ENCODE peak calls at places on chromosomes 3 and 15, in eight cellular contexts. O is left ventricle myocardium inferior, G is body of pancreas, M is dorsolateral prefrontal cortex, A is HFFc6, Z is GM12865, F is SK-N-SH, U is right atrium auricular region. S is an unnamed sample.

GRCh38 chr15:101138913-101139880 is 112.7 kb downstream of the CHSY1 start:
- DNase-seq in U (no peak), Z (peak; percentile 86), G (no peak), A (no peak), F (no peak), M (no peak), O (no peak), S (no peak)

GRCh38 chr3:48798998-48799397 is 48.7 kb downstream of the PRKAR2A start:
- DNase-seq in M (no peak), U (no peak), Z (no peak), O (no peak), F (no peak), G (peak; percentile 85), A (no peak), S (no peak)

GRCh38 chr3:117892991-117893390 is 1141.7 kb downstream of the IGSF11 start:
- DNase-seq in G (no peak), F (no peak), O (no peak), A (no peak), U (no peak), Z (no peak), M (no peak), S (no peak)

GRCh38 chr3:179703816-179704215 is 51.0 kb downstream of the USP13 start:
- DNase-seq in Z (no peak), F (no peak), M (no peak), G (no peak), U (no peak), O (no peak), A (no peak), S (no peak)

GRCh38 chr3:185056908-185057307 is 96.0 kb downstream of the C3orf70 start:
- DNase-seq in A (no peak), F (no peak), U (no peak), G (no peak), Z (no peak), O (no peak), M (no peak), S (no peak)

GRCh38 chr3:171374661-171375285 is 85.4 kb downstream of the TNIK start:
- DNase-seq in Z (no peak), U (no peak), M (no peak), O (no peak), G (no peak), A (peak; percentile 78), F (no peak), S (no peak)

GRCh38 chr3:193040836-193041672 is 123.4 kb upstream of the MB21D2 start:
- DNase-seq in U (no peak), M (no peak), O (no peak), F (peak; percentile 48), A (peak; percentile 57), G (no peak), Z (peak; percentile 68), S (peak; percentile 24)

GRCh38 chr15:64024172-64025050 is 21.9 kb downstream of the DAPK2 start:
- DNase-seq in M (no peak), A (no peak), O (no peak), G (no peak), U (no peak), Z (peak; percentile 32), F (no peak), S (no peak)

GRCh38 chr3:170467560-170467959 is 48.9 kb downstream of the CLDN11 start:
- DNase-seq in O (no peak), U (no peak), F (no peak), Z (no peak), A (no peak), G (no peak), M (no peak), S (no peak)

GRCh38 chr3:160968731-160969130 is 136.4 kb downstream of the B3GALNT1 start:
- DNase-seq in A (no peak), F (no peak), G (no peak), M (no peak), Z (no peak), U (no peak), O (no peak), S (no peak)

GRCh38 chr3:123582315-123582714 is 2.5 kb downstream of the HACD2 start:
- DNase-seq in F (no peak), U (no peak), M (no peak), G (no peak), Z (no peak), A (no peak), O (no peak), S (no peak)

GRCh38 chr3:174907027-174907426 is 47.9 kb downstream of the NAALADL2 start:
- DNase-seq in G (no peak), U (no peak), Z (no peak), F (no peak), M (no peak), A (no peak), O (no peak), S (no peak)

GRCh38 chr3:184584001-184584891 is 22.7 kb downstream of the EPHB3 start:
- DNase-seq in G (no peak), M (peak; percentile 37), A (no peak), F (peak; percentile 65), U (no peak), Z (no peak), O (peak; percentile 16), S (no peak)

GRCh38 chr3:127431066-127431465 is 143.2 kb upstream of the PRR20G start:
- DNase-seq in M (no peak), G (peak; percentile 49), F (peak; percentile 69), U (no peak), Z (no peak), O (no peak), A (no peak), S (no peak)

GRCh38 chr3:114627760-114628159 is 333.9 kb downstream of the TIGIT start:
- DNase-seq in A (peak; percentile 48), M (no peak), U (peak; percentile 81), O (peak; percentile 31), Z (no peak), G (peak; percentile 19), F (no peak), S (no peak)

GRCh38 chr15:39979606-39980005 is 45.7 kb downstream of the EIF2AK4 start:
- DNase-seq in F (no peak), Z (no peak), M (no peak), U (no peak), G (no peak), O (no peak), A (no peak), S (no peak)

GRCh38 chr15:39974656-39975230 is 40.8 kb downstream of the EIF2AK4 start:
- DNase-seq in O (no peak), M (no peak), F (no peak), Z (no peak), U (no peak), G (no peak), A (no peak), S (no peak)

DNA sequence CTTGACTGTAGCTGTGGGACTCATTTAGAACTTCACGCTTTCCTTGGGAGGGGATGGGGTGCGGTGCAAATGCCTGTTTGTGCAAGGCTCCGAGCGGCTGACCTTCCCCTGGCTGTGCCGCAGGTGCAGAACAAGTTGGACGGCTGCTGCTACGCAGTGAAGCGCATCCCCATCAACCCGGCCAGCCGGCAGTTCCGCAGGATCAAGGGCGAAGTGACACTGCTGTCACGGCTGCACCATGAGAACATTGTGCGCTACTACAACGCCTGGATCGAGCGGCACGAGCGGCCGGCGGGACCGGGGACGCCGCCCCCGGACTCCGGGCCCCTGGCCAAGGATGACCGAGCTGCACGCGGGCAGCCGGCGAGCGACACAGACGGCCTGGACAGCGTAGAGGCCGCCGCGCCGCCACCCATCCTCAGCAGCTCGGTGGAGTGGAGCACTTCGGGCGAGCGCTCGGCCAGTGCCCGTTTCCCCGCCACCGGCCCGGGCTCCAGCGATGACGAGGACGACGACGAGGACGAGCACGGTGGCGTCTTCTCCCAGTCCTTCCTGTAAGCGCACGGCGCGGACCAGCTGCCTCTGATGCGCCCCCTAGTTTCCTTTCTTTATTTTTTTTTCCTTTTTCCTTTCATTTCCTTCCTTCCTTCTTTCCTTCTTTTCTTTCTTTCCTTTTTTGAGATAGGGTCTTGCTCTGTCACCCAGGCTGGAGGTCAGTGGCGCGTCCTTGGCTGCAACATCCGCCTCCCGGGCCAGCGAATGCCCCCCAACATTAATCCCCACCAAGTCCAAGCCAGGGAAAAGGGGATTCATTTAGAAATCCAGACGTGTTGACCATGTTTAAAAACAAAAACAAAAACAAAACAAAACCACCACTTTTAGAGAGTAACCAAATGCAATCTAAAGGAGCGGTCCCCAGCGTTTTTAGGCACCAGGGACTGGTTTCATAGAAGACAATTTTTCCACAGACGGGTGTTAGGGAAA is 42.7 kb downstream of the EIF2AK4 start:
- DNase-seq in Z (no peak), A (peak; percentile 53), F (peak; percentile 89), U (peak; percentile 70), O (peak; percentile 74), G (peak; percentile 46), M (peak; percentile 60), S (peak; percentile 23)
- TF ChIP-seq CTCF in Z (no peak), A (peak; percentile 80), F (peak; percentile 68), U (peak; percentile 35), O (peak; percentile 64), G (peak; percentile 66), M (peak; percentile 65), S (peak; percentile 56)

GRCh38 chr15:81339321-81339720 is 15.4 kb upstream of the STARD5 start:
- DNase-seq in G (no peak), O (no peak), U (peak; percentile 50), M (no peak), F (no peak), Z (no peak), A (no peak), S (no peak)
- TF ChIP-seq CTCF in G (no peak), O (no peak), U (no peak), M (no peak), F (no peak), Z (no peak), A (no peak), S (no peak)

GRCh38 chr3:72262707-72263106 is 477.8 kb upstream of the PROK2 start:
- DNase-seq in Z (no peak), A (no peak), O (no peak), F (no peak), M (no peak), U (no peak), G (no peak), S (no peak)

GRCh38 chr3:72263223-72264015 is 478.5 kb upstream of the PROK2 start:
- DNase-seq in A (no peak), F (no peak), Z (no peak), G (no peak), U (no peak), M (no peak), O (no peak), S (no peak)

GRCh38 chr3:72265661-72266370 is 480.9 kb upstream of the PROK2 start:
- DNase-seq in F (no peak), A (no peak), Z (peak; percentile 56), G (no peak), U (no peak), M (no peak), O (no peak), S (no peak)

GRCh38 chr3:72261566-72262564 is 476.9 kb upstream of the PROK2 start:
- DNase-seq in U (no peak), F (peak; percentile 29), M (no peak), O (no peak), A (no peak), G (no peak), Z (no peak), S (no peak)

GRCh38 chr3:72265250-72265649 is 480.3 kb upstream of the PROK2 start:
- DNase-seq in A (no peak), M (no peak), G (no peak), F (no peak), Z (no peak), O (no peak), U (no peak), S (no peak)
- TF ChIP-seq CTCF in A (peak; percentile 69), M (no peak), G (peak; percentile 26), F (peak; percentile 31), Z (no peak), O (peak; percentile 51), U (no peak), S (peak; percentile 20)

GRCh38 chr15:90266485-90266884 is 1.0 kb downstream of the NGRN start:
- DNase-seq in Z (no peak), A (peak; percentile 9), M (no peak), O (no peak), G (peak; percentile 29), F (no peak), U (no peak), S (no peak)
- TF ChIP-seq CTCF in Z (no peak), A (peak; percentile 11), M (no peak), O (no peak), G (no peak), F (no peak), U (no peak), S (no peak)